ENCODE peak calls at places on chromosome 12, in eight cellular contexts. V, F, G, C, P, A, Q and B are unnamed samples.

GRCh38 chr12:130254476-130255276 is 83.0 kb upstream of the PIWIL1 start:
- DNase-seq in A (no peak), C (no peak), P (no peak), G (no peak), F (no peak), V (no peak), Q (peak), B (no peak)

GRCh38 chr12:101087903-101088302 is 122.1 kb downstream of the SLC5A8 start:
- DNase-seq in C (no peak), Q (no peak), P (no peak), F (no peak), G (no peak), A (no peak), V (no peak), B (no peak)

GRCh38 chr12:104453133-104453532 is 3.6 kb upstream of the CHST11 start:
- DNase-seq in C (no peak), Q (no peak), G (no peak), A (no peak), P (no peak), F (no peak), V (no peak), B (no peak)

GRCh38 chr12:111268738-111269572 is 99.9 kb downstream of the PHETA1 start:
- DNase-seq in F (no peak), Q (no peak), P (peak), A (no peak), C (peak), G (no peak), V (peak), B (peak)

GRCh38 chr12:116601933-116602809 is 43.0 kb downstream of the MAP1LC3B2 start:
- DNase-seq in G (no peak), Q (no peak), F (no peak), P (peak), C (no peak), V (peak), A (no peak), B (no peak)

GRCh38 chr12:123306200-123306599 is 34.5 kb upstream of the CDK2AP1 start:
- DNase-seq in V (no peak), G (no peak), F (no peak), Q (no peak), C (no peak), P (no peak), A (no peak), B (no peak)

GRCh38 chr12:124913474-124914391 is 717 bp downstream of the UBC start:
- DNase-seq in P (peak), F (peak), G (no peak), C (peak), Q (peak), A (no peak), V (peak), B (peak)

GRCh38 chr12:3453947-3454675 is 36.9 kb upstream of the PRMT8 start:
- DNase-seq in C (no peak), F (no peak), P (no peak), Q (no peak), V (peak), G (peak), A (no peak), B (no peak)

GRCh38 chr12:19155981-19156734 is 26.6 kb downstream of the PLEKHA5 start:
- DNase-seq in F (no peak), C (no peak), A (no peak), G (no peak), Q (no peak), P (no peak), V (no peak), B (no peak)

GRCh38 chr12:109065154-109065852 is 12.9 kb downstream of the USP30 start:
- DNase-seq in Q (no peak), C (no peak), P (no peak), V (no peak), A (no peak), G (no peak), F (no peak), B (no peak)

GRCh38 chr12:57592551-57593165 is 1.7 kb downstream of the PIP4K2C start:
- DNase-seq in C (no peak), P (no peak), A (no peak), G (no peak), V (peak), Q (no peak), F (no peak), B (no peak)

GRCh38 chr12:16636435-16637055 is 30.6 kb upstream of the LMO3 start:
- DNase-seq in P (no peak), F (no peak), A (no peak), V (no peak), C (peak), G (no peak), Q (no peak), B (peak)

DNA sequence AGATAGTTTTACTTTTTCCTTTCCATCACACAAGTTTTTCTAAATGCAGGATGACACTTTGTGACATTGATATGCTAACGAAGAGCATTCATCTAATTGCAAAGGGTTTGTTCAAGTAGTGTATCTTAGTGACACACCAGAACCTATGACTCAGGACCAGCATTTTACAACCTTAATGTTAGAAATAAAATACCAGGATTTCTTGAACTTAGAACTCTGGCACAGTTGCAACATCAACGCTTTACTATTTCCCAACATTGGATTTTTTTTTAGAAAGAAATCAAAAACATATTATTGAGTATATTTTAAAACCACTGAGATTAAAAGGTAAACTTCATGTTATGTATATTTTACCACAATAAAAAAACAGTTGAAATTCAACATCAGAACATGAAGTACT is 17.9 kb upstream of the PLEKHG6 start:
- DNase-seq in A (no peak), G (no peak), F (no peak), V (peak), C (no peak), Q (no peak), P (no peak), B (no peak)
- TF ChIP-seq CTCF in A (no peak), G (no peak), F (no peak), V (no peak), C (no peak), Q (no peak), P (no peak), B (no peak)

GRCh38 chr12:69649529-69649928 is 38.8 kb upstream of the LRRC10 start:
- DNase-seq in F (no peak), C (no peak), V (peak), A (no peak), Q (no peak), G (no peak), P (no peak), B (no peak)
- TF ChIP-seq CTCF in F (no peak), C (no peak), V (no peak), A (peak), Q (no peak), G (no peak), P (no peak), B (no peak)

DNA sequence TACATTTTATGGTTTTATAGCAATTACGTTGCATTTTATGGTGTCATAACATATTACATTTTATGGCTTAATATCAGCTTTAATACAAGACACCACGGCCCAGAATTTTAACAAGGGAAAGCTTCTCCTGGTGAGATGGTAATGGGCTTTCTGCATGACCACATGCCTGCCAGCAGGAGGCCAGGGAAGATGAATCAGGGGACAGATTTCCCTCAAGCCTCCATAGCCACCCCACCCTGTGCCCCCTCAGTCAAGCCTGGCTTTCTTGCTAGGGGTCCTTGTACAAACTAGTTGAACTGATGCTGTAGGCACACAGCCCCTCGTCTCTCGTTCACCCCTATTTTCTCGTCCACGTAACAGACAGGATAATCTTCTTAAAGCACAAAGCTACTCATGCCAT is 56.6 kb downstream of the HSPB8 start:
- DNase-seq in A (no peak), C (no peak), G (no peak), P (no peak), Q (no peak), V (no peak), F (no peak), B (no peak)
- TF ChIP-seq CTCF in A (peak), C (no peak), G (peak), P (peak), Q (peak), V (no peak), F (no peak), B (no peak)

DNA sequence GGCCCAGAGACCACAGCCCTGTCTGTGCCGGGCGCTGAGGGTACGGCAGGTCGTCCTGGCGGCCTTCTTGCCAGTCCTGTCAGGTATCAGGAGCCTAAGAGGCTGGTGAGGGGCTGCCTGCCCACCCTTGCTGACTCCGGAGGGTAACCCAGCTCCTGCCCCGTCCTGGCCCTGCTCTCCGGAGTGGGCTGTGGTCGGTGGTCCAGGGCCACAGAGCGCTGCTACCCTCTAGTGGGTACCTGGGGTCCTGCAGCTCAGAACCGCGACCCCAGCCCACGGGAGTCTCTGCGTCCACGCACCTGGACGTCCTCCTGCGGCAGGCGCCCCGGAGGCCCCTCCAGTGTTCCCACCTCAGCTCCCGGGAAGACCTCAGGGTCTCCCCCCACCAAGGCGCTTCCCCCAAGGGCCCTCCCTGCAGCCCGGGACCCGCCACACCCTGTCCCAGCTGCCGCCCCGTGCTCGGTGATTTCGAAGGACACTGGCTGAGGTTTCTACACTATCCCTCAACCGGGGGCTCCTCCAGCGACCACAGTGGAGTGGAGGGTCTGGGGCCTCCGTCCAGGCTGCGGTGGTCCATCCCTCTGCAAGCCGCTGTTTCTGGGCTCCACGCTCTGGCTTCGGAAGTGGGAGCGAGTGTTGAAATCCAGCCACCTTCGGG is 75.9 kb upstream of the FBRSL1 start:
- DNase-seq in C (no peak), F (no peak), Q (no peak), V (no peak), G (no peak), P (peak), A (no peak), B (peak)
- TF ChIP-seq CTCF in C (peak), F (no peak), Q (peak), V (peak), G (peak), P (peak), A (peak), B (peak)

GRCh38 chr12:89708793-89709156 is at the start of gene ATP2B1:
- DNase-seq in A (no peak), C (peak), F (peak), G (peak), V (peak), Q (peak), P (peak), B (peak)
- TF ChIP-seq CTCF in A (no peak), C (no peak), F (no peak), G (no peak), V (no peak), Q (peak), P (peak), B (no peak)

GRCh38 chr12:53039851-53040250 is 10.0 kb upstream of the TNS2 start:
- DNase-seq in Q (no peak), A (no peak), F (no peak), P (no peak), V (no peak), C (no peak), G (no peak), B (no peak)
- TF ChIP-seq CTCF in Q (no peak), A (no peak), F (no peak), P (no peak), V (no peak), C (no peak), G (no peak), B (no peak)

GRCh38 chr12:9319842-9320173 is 111.6 kb upstream of the PZP start:
- DNase-seq in C (no peak), A (no peak), Q (no peak), F (no peak), V (no peak), G (no peak), P (no peak), B (no peak)

GRCh38 chr12:9323144-9323681 is 115.0 kb upstream of the PZP start:
- DNase-seq in V (no peak), A (no peak), C (no peak), G (no peak), Q (no peak), F (no peak), P (no peak), B (no peak)

GRCh38 chr12:9319044-9319841 is 111.0 kb upstream of the PZP start:
- DNase-seq in Q (no peak), F (no peak), V (peak), C (peak), A (no peak), G (no peak), P (no peak), B (no peak)
- TF ChIP-seq CTCF in Q (peak), F (no peak), V (no peak), C (peak), A (peak), G (peak), P (no peak), B (no peak)

DNA sequence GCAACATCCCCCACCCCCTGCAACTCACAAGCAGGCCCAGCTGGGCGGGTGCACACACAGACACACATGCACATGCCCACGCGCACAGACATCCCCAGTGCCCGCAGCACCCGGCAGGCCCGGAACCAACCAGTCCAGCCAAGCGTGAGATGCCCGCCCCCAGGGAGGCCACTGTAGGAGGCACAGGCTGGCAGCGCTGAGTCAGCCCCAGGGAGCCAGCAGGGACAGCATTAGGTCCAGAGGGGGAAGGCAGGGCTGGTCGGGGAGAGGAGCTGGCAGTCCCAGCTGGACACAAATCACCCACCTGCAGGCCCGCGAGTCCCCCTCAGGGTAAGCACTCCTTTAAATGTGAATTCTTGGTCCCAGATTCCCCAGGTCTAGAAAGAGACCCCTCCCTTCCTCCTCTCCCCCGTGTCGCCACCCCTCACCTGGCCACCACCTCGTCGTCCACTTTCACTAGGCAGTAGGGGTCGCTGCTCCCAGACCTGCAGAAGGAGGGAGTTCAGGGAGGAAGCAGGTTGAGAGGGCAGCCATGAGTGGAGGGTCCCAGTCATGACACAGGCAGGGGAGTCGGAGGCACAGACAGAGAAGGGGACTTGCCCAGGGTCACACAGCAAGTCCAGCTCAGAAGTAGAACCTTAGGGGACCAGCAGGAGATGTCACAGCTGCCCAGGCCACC is 5.0 kb downstream of the RASAL1 start:
- DNase-seq in Q (no peak), G (no peak), P (peak), C (no peak), F (no peak), V (peak), A (no peak), B (no peak)
- TF ChIP-seq CTCF in Q (no peak), G (peak), P (peak), C (peak), F (no peak), V (peak), A (peak), B (peak)

GRCh38 chr12:97960741-97961608 is 498.4 kb downstream of the RMST start:
- DNase-seq in F (no peak), V (peak), P (peak), Q (peak), C (peak), G (no peak), A (no peak), B (peak)
- TF ChIP-seq CTCF in F (peak), V (peak), P (peak), Q (peak), C (peak), G (peak), A (peak), B (peak)

GRCh38 chr12:67648306-67649164 is at the start of gene DYRK2:
- DNase-seq in V (peak), G (no peak), Q (peak), P (peak), F (peak), A (peak), C (peak), B (peak)
- TF ChIP-seq CTCF in V (peak), G (no peak), Q (peak), P (no peak), F (no peak), A (peak), C (peak), B (no peak)